ENCODE peak calls at places on chromosome X, in five cellular contexts. G is GM23338, J is cardiac muscle cell, R is left lung, P is heart right ventricle. B is an unnamed sample. For H3K4me1, the result is how much of the 10 kb centered on the place peaks cover.

GRCh38 chrX:5870238-5870637 is 358.4 kb downstream of the NLGN4X start:
- DNase-seq in G (no peak), J (no peak), R (no peak), P (no peak), B (no peak)

GRCh38 chrX:1925053-1925481 is 310.2 kb downstream of the ASMT start:
- DNase-seq in G (peak), J (peak), R (no peak), P (no peak), B (no peak)

GRCh38 chrX:119240356-119240755 is 4.3 kb downstream of the PGRMC1 start:
- DNase-seq in G (no peak), J (no peak), R (no peak), P (no peak), B (no peak)

GRCh38 chrX:9913041-9913440 is 54.1 kb upstream of the CLDN34 start:
- DNase-seq in G (no peak), J (no peak), R (no peak), P (no peak), B (no peak)

GRCh38 chrX:115534383-115534782 is 26.6 kb upstream of the PLS3 start:
- DNase-seq in G (no peak), J (no peak), R (no peak), P (no peak), B (no peak)

GRCh38 chrX:53738370-53738909 is 51.9 kb upstream of the HUWE1 start:
- DNase-seq in G (no peak), J (no peak), R (no peak), P (no peak), B (no peak)

GRCh38 chrX:153726286-153727107 is 1.8 kb downstream of the ABCD1 start:
- DNase-seq in G (peak), J (peak), R (peak), P (peak), B (peak)

GRCh38 chrX:55206152-55206941 is 13.8 kb upstream of the PAGE5 start:
- DNase-seq in G (no peak), J (no peak), R (no peak), P (no peak), B (no peak)

GRCh38 chrX:150429577-150429976 is 66.5 kb downstream of the MAMLD1 start:
- DNase-seq in G (no peak), J (no peak), R (no peak), P (no peak), B (no peak)

GRCh38 chrX:105191878-105192277 is 28.6 kb downstream of the TEX13A start:
- DNase-seq in G (peak), J (peak), R (no peak), P (no peak), B (no peak)

GRCh38 chrX:130124577-130124976 is 14.3 kb upstream of the ELF4 start:
- DNase-seq in G (peak), J (no peak), R (no peak), P (no peak), B (no peak)

GRCh38 chrX:69136546-69137331 is 28.5 kb downstream of the PJA1 start:
- DNase-seq in G (peak), J (peak), R (no peak), P (peak), B (no peak)

GRCh38 chrX:21926527-21927278 is 13.8 kb upstream of the SMS start:
- DNase-seq in G (peak), J (no peak), R (no peak), P (no peak), B (no peak)

GRCh38 chrX:74446876-74447275 is 25.6 kb downstream of the SLC16A2 start:
- DNase-seq in G (no peak), J (no peak), R (no peak), P (no peak), B (no peak)

GRCh38 chrX:40550069-40550468 is 30.7 kb upstream of the ATP6AP2 start:
- DNase-seq in G (no peak), J (no peak), R (no peak), P (no peak), B (no peak)

GRCh38 chrX:100083146-100083715 is 326.8 kb downstream of the PCDH19 start:
- DNase-seq in G (no peak), J (no peak), R (no peak), P (no peak), B (no peak)

GRCh38 chrX:19579485-19579884 is 64.2 kb upstream of the MAP3K15 start:
- DNase-seq in G (no peak), J (no peak), R (no peak), P (no peak), B (no peak)

GRCh38 chrX:122187065-122187464 is 997.0 kb upstream of the GRIA3 start:
- DNase-seq in G (no peak), J (no peak), R (no peak), P (no peak), B (no peak)

GRCh38 chrX:13934731-13935130 is 95.0 kb downstream of the GEMIN8 start:
- DNase-seq in G (no peak), J (no peak), R (no peak), P (no peak), B (no peak)

GRCh38 chrX:119919835-119920585 is 23.5 kb downstream of the NKAP start:
- DNase-seq in G (no peak), J (no peak), R (no peak), P (no peak), B (no peak)

GRCh38 chrX:149949743-149950436 is 11.6 kb upstream of the EOLA2 start:
- DNase-seq in G (no peak), J (no peak), R (no peak), P (no peak), B (no peak)

GRCh38 chrX:12954981-12955380 is 19.9 kb upstream of the TMSB4X start:
- DNase-seq in G (no peak), J (no peak), R (no peak), P (no peak), B (no peak)

GRCh38 chrX:54447461-54447860 is 7.3 kb downstream of the TSR2 start:
- DNase-seq in G (peak), J (peak), R (no peak), P (no peak), B (no peak)

GRCh38 chrX:23799469-23800065 is 16.6 kb downstream of the SAT1 start:
- DNase-seq in G (no peak), J (no peak), R (no peak), P (no peak), B (no peak)

DNA sequence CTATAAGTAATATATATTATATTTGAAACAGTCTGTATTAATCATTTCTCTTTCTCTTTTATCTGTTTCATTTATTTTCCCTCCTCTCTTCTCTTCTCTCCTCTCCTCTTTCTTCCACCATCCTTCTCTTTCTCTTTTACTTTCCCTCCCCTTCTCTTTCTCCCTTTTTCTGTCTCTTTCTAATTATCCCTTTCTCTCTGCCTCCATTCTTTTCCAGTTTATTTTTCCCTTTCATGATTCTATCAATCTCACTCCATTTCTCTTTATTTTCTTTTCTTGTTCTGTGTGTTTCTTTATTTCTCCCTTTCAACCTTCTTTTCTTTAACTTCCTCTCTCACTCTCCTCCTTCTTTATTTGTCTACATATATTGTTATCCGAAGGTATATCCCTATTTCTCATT is 399.8 kb upstream of the POU3F4 start:
- DNase-seq in G (no peak), J (no peak), R (no peak), P (no peak), B (no peak)
- H3K4me1 ChIP-seq in G (under half), J (under half), R (under half), P (under half), B (under half)

DNA sequence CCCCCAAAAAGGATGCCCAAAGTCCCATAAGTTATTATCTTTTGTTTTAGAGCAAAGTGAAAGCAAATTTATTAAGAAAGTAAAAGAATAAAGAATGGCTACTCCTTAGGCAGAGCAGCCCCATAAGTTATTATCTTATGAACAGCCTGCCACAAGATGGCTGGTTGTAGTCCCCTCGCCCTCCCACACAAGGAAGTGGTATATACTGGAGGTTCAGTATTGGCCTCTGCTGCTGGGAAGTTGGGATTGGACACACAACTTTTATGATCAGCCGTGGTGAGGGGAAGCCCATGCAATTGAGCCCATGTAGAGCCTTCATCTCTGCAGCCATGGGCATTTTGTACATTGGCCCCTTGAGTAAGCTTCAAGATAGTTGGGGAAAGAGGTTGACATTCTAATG is 8.0 kb upstream of the SMIM10 start:
- DNase-seq in G (no peak), J (no peak), R (no peak), P (no peak), B (no peak)
- TF ChIP-seq CTCF in G (no peak), J (no peak), R (no peak), P (no peak), B (no peak)

GRCh38 chrX:72020204-72020603 is 109.6 kb downstream of the NHSL2 start:
- DNase-seq in G (no peak), J (no peak), R (no peak), P (no peak), B (no peak)
- H3K27ac ChIP-seq in G (no peak), J (no peak), R (peak), P (peak), B (no peak)

DNA sequence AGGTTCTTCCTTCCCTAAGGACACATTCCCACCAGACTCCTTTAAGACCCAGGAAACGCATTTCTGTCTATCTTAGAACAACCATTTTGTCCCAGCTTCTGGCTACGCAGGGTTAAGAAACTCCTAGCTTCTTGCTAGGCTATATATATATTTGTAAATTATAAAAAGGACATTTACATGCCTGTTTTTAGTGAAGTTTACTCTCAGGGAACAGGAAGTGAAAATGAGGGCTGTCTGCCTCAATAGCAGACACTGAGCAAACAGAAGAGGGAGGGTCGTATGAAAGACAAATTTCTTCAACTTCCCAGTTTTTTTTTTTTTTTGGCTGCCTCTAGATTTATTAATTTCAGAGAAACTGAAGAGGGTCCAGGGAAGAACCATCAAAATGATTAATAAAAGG is 9.3 kb upstream of the FRMPD3 start:
- DNase-seq in G (no peak), J (no peak), R (no peak), P (no peak), B (no peak)
- H3K4me1 ChIP-seq in G (under half), J (under half), R (under half), P (under half), B (under half)

GRCh38 chrX:51802917-51803688 is 59.9 kb downstream of the GSPT2 start:
- DNase-seq in G (peak), J (peak), R (no peak), P (peak), B (peak)
- TF ChIP-seq CTCF in G (peak), J (no peak), R (no peak), P (no peak), B (peak)

B was measured in upper lobe of right lung.